ENCODE peak calls at places on chromosome 17, in four cellular contexts. Q, A, X and S are unnamed samples.

GRCh38 chr17:31654936-31655335 is 204.1 kb downstream of the COPRS start:
- DNase-seq in Q (no peak), A (no peak), X (no peak), S (no peak)

GRCh38 chr17:6853764-6854442 is 22.4 kb upstream of the TEKT1 start:
- DNase-seq in A (peak; percentile 46), Q (peak; percentile 32), X (no peak), S (no peak)

GRCh38 chr17:1053661-1054360 is 56.9 kb downstream of the TIMM22 start:
- DNase-seq in X (no peak), A (no peak), Q (no peak), S (no peak)

GRCh38 chr17:33127706-33128105 is 136.1 kb downstream of the SPACA3 start:
- DNase-seq in X (no peak), Q (no peak), A (no peak), S (peak; percentile 31)

GRCh38 chr17:79039171-79039570 is 15.2 kb downstream of the C1QTNF1 start:
- DNase-seq in Q (no peak), A (no peak), X (no peak), S (peak; percentile 77)

GRCh38 chr17:33968350-33969044 is 286.6 kb upstream of the CCL2 start:
- DNase-seq in Q (peak; percentile 40), A (no peak), X (no peak), S (no peak)

GRCh38 chr17:77881545-77881944 is 77.0 kb upstream of the TNRC6C start:
- DNase-seq in Q (peak; percentile 94), A (no peak), X (no peak), S (peak; percentile 95)

GRCh38 chr17:2943971-2944370 is 119.4 kb downstream of the OR1D5 start:
- DNase-seq in A (no peak), Q (no peak), X (no peak), S (no peak)

GRCh38 chr17:7211512-7212277 is 7.9 kb downstream of the DLG4 start:
- DNase-seq in A (no peak), X (peak; percentile 35), Q (no peak), S (no peak)

GRCh38 chr17:81513669-81514484 is 1.3 kb upstream of the ACTG1 start:
- DNase-seq in Q (no peak), A (peak; percentile 62), X (peak; percentile 70), S (peak; percentile 94)

GRCh38 chr17:81651692-81652091 is 4.7 kb downstream of the PDE6G start:
- DNase-seq in Q (no peak), X (no peak), A (peak; percentile 92), S (no peak)

GRCh38 chr17:57889892-57890856 is 40.3 kb upstream of the MRPS23 start:
- DNase-seq in X (peak; percentile 96), Q (no peak), A (peak; percentile 83), S (peak; percentile 57)

GRCh38 chr17:65750678-65751077 is 189.2 kb upstream of the AXIN2 start:
- DNase-seq in Q (no peak), A (peak; percentile 67), X (peak; percentile 81), S (peak; percentile 68)

GRCh38 chr17:77628035-77628434 is 330.5 kb upstream of the TNRC6C start:
- DNase-seq in X (no peak), A (no peak), Q (no peak), S (no peak)

GRCh38 chr17:63537001-63537400 is 13.3 kb upstream of the DCAF7 start:
- DNase-seq in Q (no peak), A (no peak), X (no peak), S (no peak)

GRCh38 chr17:202501-202951 is 21.1 kb upstream of the DOC2B start:
- DNase-seq in Q (no peak), X (no peak), A (no peak), S (no peak)

GRCh38 chr17:5686246-5686645 is 101.9 kb upstream of the NLRP1 start:
- DNase-seq in A (no peak), X (no peak), Q (no peak), S (no peak)

GRCh38 chr17:61540870-61541269 is 50.1 kb downstream of the NACA2 start:
- DNase-seq in A (no peak), Q (no peak), X (no peak), S (no peak)

GRCh38 chr17:58105093-58105492 is 21.9 kb downstream of the DYNLL2 start:
- DNase-seq in Q (no peak), A (no peak), X (no peak), S (no peak)

GRCh38 chr17:81923302-81924260 is 4.0 kb downstream of the MAFG start:
- DNase-seq in Q (no peak), A (peak; percentile 83), X (peak; percentile 80), S (no peak)

GRCh38 chr17:57294629-57295501 is 38.5 kb downstream of the MSI2 start:
- DNase-seq in A (peak; percentile 44), Q (no peak), X (no peak), S (no peak)

GRCh38 chr17:9223531-9223930 is 202.2 kb downstream of the NTN1 start:
- DNase-seq in X (no peak), A (no peak), Q (no peak), S (no peak)

GRCh38 chr17:59372138-59372751 is 40.8 kb downstream of the YPEL2 start:
- DNase-seq in X (no peak), Q (no peak), A (no peak), S (no peak)

GRCh38 chr17:63039899-63040602 is 74.0 kb downstream of the TANC2 start:
- DNase-seq in X (no peak), Q (peak; percentile 2), A (peak; percentile 29), S (no peak)

GRCh38 chr17:1362964-1363363 is 37.1 kb downstream of the YWHAE start:
- DNase-seq in A (no peak), X (no peak), Q (peak; percentile 20), S (peak; percentile 51)

GRCh38 chr17:32646941-32647340 is 160.1 kb downstream of the CDK5R1 start:
- DNase-seq in X (no peak), A (no peak), Q (no peak), S (no peak)

GRCh38 chr17:50955667-50956120 is 89.5 kb upstream of the TOB1 start:
- DNase-seq in A (no peak), Q (no peak), X (no peak), S (no peak)

GRCh38 chr17:46194393-46195216 is 1.4 kb upstream of the KANSL1 start:
- DNase-seq in X (no peak), Q (peak; percentile 32), A (peak; percentile 84), S (no peak)

GRCh38 chr17:50634123-50634914 is at the start of gene ABCC3:
- DNase-seq in Q (no peak), A (peak; percentile 87), X (no peak), S (no peak)

GRCh38 chr17:27384261-27384701 is 72.0 kb upstream of the KSR1 start:
- DNase-seq in A (peak; percentile 44), X (no peak), Q (no peak), S (peak; percentile 76)

GRCh38 chr17:50721194-50722010 is 2.0 kb downstream of the LUC7L3 start:
- DNase-seq in X (no peak), Q (no peak), A (no peak), S (no peak)

GRCh38 chr17:59825533-59826316 is 67.0 kb downstream of the TUBD1 start:
- DNase-seq in A (no peak), Q (no peak), X (no peak), S (no peak)

GRCh38 chr17:27986805-27987684 is 55.4 kb upstream of the NLK start:
- DNase-seq in Q (no peak), A (no peak), X (no peak), S (no peak)

GRCh38 chr17:2138768-2139167 is 83.9 kb downstream of the HIC1 start:
- DNase-seq in Q (no peak), X (no peak), A (no peak), S (no peak)

GRCh38 chr17:8994319-8994718 is 27.0 kb upstream of the NTN1 start:
- DNase-seq in A (no peak), Q (no peak), X (peak; percentile 50), S (no peak)

GRCh38 chr17:67837965-67838364 is 12.7 kb downstream of the BPTF start:
- DNase-seq in Q (no peak), A (no peak), X (no peak), S (no peak)

GRCh38 chr17:67891481-67892119 is 66.3 kb downstream of the BPTF start:
- DNase-seq in A (peak; percentile 36), Q (no peak), X (no peak), S (no peak)

GRCh38 chr17:71942626-71943025 is 178.2 kb upstream of the SOX9 start:
- DNase-seq in A (no peak), Q (no peak), X (no peak), S (no peak)

GRCh38 chr17:77419095-77419494 is 278.3 kb downstream of the SEC14L1 start:
- DNase-seq in A (no peak), Q (no peak), X (no peak), S (no peak)

GRCh38 chr17:4104506-4104905 is 38.3 kb downstream of the ZZEF1 start:
- DNase-seq in X (no peak), Q (no peak), A (no peak), S (no peak)
- TF ChIP-seq POLR2A in X (no peak), Q (no peak), A (no peak), S (no peak)

DNA sequence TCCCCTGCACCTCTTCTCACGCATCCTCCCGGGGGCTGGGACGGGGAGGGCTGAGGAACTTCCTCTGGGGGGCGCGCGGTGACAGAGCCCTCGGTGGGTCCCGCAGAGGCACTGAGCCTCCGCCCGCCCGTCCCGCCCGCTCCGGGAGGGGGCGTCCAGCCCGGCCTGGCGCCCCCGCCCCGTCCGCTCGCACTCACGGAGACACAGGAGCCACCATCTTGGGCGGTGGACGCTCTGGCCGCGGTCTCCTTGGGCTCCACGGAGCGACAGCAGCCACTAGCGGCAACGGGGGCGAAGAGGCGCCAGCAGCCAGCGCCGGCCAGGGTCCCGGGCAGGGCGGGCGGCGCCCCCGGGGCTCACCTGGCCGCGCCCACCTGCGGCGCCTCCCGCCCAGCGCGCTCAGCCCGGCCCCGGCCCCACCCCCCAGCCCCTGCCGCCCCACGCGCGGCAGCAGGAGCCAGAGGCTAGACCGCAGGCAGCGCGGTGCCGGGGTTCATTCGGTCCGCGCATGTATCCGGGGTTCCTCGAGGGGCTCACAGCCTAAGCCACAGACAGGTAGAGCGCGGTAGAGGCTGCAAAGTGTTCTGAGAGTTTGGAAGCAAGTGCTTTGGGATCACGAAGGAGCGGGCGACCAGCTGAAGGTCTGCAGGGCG is at the start of gene C17orf113:
- DNase-seq in A (peak; percentile 89), X (peak; percentile 67), Q (peak; percentile 71), S (peak; percentile 22)
- TF ChIP-seq POLR2A in A (peak; percentile 62), X (no peak), Q (no peak), S (no peak)

DNA sequence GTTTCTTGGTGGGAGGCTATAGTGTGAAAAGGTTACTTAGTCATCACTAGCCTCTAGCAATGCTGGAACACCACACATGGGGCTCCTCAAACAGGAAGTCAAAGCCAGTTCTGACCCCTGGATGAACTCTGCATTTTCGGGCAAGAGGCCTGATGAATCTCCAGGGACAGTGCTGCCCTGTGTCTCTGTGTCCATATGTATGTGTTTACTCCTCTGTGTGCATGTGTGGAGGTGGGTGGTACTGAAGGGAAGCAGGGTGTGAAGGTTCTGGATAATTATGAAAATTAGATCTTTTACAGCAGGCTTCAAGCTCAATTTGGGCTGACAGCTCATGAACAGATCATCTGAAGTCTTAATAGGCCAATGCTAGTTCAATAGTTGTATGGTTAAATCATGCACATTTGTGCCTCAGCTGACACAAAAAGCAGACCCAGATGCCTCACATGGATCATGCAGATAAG is 133.6 kb downstream of the SNX11 start:
- DNase-seq in X (no peak), A (peak; percentile 74), Q (peak; percentile 27), S (peak; percentile 21)
- TF ChIP-seq POLR2A in X (no peak), A (no peak), Q (no peak), S (no peak)

DNA sequence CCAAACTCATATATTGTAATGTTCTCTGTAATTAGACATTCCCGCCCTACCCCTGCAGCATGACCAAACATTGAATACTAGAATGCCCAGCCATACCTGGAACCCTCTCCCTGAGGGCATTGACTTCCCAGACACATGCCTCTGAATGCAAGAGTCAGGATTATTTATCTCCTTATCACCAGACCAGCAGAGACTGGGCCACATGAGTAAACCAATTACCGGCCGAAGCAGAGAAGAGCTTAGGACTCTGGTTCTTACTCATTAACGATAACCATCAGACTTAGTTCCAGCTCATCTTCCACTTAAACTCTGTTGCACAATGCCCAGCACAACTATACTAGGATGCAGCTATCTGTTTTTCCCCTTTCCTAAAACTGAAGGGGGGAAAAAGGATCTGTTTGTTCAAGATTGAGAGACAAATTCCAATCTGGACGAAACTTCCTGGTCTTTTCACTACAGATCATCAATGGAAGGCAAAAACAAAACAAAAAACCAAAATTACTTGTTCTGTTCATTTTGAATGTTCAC is 88.2 kb upstream of the CORO6 start:
- DNase-seq in Q (no peak), X (no peak), A (no peak), S (no peak)
- TF ChIP-seq POLR2A in Q (no peak), X (no peak), A (no peak), S (no peak)